ENCODE peak calls at places on chromosomes 13 and 19, in nine cellular contexts. One of them, this sample, is unnamed.

GRCh38 chr13:61954092-61954491 is 538.4 kb upstream of the PCDH20 start:
- DNase-seq in epithelial cell of esophagus: peak
- DNase-seq in stimulated activated CD8-positive, alpha-beta memory T cell treated with anti-CD3 and anti-CD28 coated beads, Interleukin-4, amount 100 ng/mL, for 4 hours: no peak
- DNase-seq in activated naive CD8-positive, alpha-beta T cell treated with anti-CD3 and anti-CD28 coated beads, Interleukin-2, amount 50 U/mL, for 24 hours: no peak
- DNase-seq in CD8-positive, alpha-beta memory T cell: no peak
- DNase-seq in AG04450: no peak
- DNase-seq in activated CD4-positive, alpha-beta memory T cell treated with anti-CD3 and anti-CD28 coated beads for 36 hours: no peak
- DNase-seq in GF-D8: peak
- DNase-seq in kidney epithelial cell: no peak
- DNase-seq in this sample: peak

GRCh38 chr19:33777351-33777750 is 19.3 kb upstream of the KCTD15 start:
- DNase-seq in GF-D8: no peak
- DNase-seq in CD8-positive, alpha-beta memory T cell: no peak
- DNase-seq in AG04450: no peak
- DNase-seq in activated CD4-positive, alpha-beta memory T cell treated with anti-CD3 and anti-CD28 coated beads for 36 hours: no peak
- DNase-seq in activated naive CD8-positive, alpha-beta T cell treated with anti-CD3 and anti-CD28 coated beads, Interleukin-2, amount 50 U/mL, for 24 hours: no peak
- DNase-seq in stimulated activated CD8-positive, alpha-beta memory T cell treated with anti-CD3 and anti-CD28 coated beads, Interleukin-4, amount 100 ng/mL, for 4 hours: no peak
- DNase-seq in kidney epithelial cell: no peak
- DNase-seq in epithelial cell of esophagus: no peak
- DNase-seq in this sample: no peak

GRCh38 chr13:82458169-82458568 is 1424.1 kb downstream of the SLITRK1 start:
- DNase-seq in activated naive CD8-positive, alpha-beta T cell treated with anti-CD3 and anti-CD28 coated beads, Interleukin-2, amount 50 U/mL, for 24 hours: no peak
- DNase-seq in kidney epithelial cell: no peak
- DNase-seq in AG04450: no peak
- DNase-seq in CD8-positive, alpha-beta memory T cell: no peak
- DNase-seq in stimulated activated CD8-positive, alpha-beta memory T cell treated with anti-CD3 and anti-CD28 coated beads, Interleukin-4, amount 100 ng/mL, for 4 hours: no peak
- DNase-seq in GF-D8: no peak
- DNase-seq in activated CD4-positive, alpha-beta memory T cell treated with anti-CD3 and anti-CD28 coated beads for 36 hours: no peak
- DNase-seq in epithelial cell of esophagus: no peak
- DNase-seq in this sample: peak

GRCh38 chr13:31545616-31546015 is 193.7 kb upstream of the RXFP2 start:
- DNase-seq in kidney epithelial cell: no peak
- DNase-seq in activated CD4-positive, alpha-beta memory T cell treated with anti-CD3 and anti-CD28 coated beads for 36 hours: no peak
- DNase-seq in GF-D8: no peak
- DNase-seq in activated naive CD8-positive, alpha-beta T cell treated with anti-CD3 and anti-CD28 coated beads, Interleukin-2, amount 50 U/mL, for 24 hours: no peak
- DNase-seq in stimulated activated CD8-positive, alpha-beta memory T cell treated with anti-CD3 and anti-CD28 coated beads, Interleukin-4, amount 100 ng/mL, for 4 hours: no peak
- DNase-seq in AG04450: no peak
- DNase-seq in CD8-positive, alpha-beta memory T cell: no peak
- DNase-seq in epithelial cell of esophagus: no peak
- DNase-seq in this sample: peak

GRCh38 chr13:63048648-63049047 is 1633.0 kb upstream of the PCDH20 start:
- DNase-seq in AG04450: no peak
- DNase-seq in GF-D8: no peak
- DNase-seq in activated naive CD8-positive, alpha-beta T cell treated with anti-CD3 and anti-CD28 coated beads, Interleukin-2, amount 50 U/mL, for 24 hours: no peak
- DNase-seq in CD8-positive, alpha-beta memory T cell: no peak
- DNase-seq in stimulated activated CD8-positive, alpha-beta memory T cell treated with anti-CD3 and anti-CD28 coated beads, Interleukin-4, amount 100 ng/mL, for 4 hours: no peak
- DNase-seq in epithelial cell of esophagus: no peak
- DNase-seq in kidney epithelial cell: no peak
- DNase-seq in activated CD4-positive, alpha-beta memory T cell treated with anti-CD3 and anti-CD28 coated beads for 36 hours: no peak
- DNase-seq in this sample: no peak

GRCh38 chr19:4320419-4320818 is 16.0 kb downstream of the FSD1 start:
- DNase-seq in AG04450: no peak
- DNase-seq in stimulated activated CD8-positive, alpha-beta memory T cell treated with anti-CD3 and anti-CD28 coated beads, Interleukin-4, amount 100 ng/mL, for 4 hours: no peak
- DNase-seq in activated naive CD8-positive, alpha-beta T cell treated with anti-CD3 and anti-CD28 coated beads, Interleukin-2, amount 50 U/mL, for 24 hours: no peak
- DNase-seq in activated CD4-positive, alpha-beta memory T cell treated with anti-CD3 and anti-CD28 coated beads for 36 hours: no peak
- DNase-seq in kidney epithelial cell: no peak
- DNase-seq in CD8-positive, alpha-beta memory T cell: no peak
- DNase-seq in GF-D8: no peak
- DNase-seq in epithelial cell of esophagus: no peak
- DNase-seq in this sample: no peak

GRCh38 chr19:16654151-16654550 is 5.8 kb downstream of the SMIM7 start:
- DNase-seq in GF-D8: no peak
- DNase-seq in CD8-positive, alpha-beta memory T cell: no peak
- DNase-seq in activated CD4-positive, alpha-beta memory T cell treated with anti-CD3 and anti-CD28 coated beads for 36 hours: no peak
- DNase-seq in AG04450: no peak
- DNase-seq in stimulated activated CD8-positive, alpha-beta memory T cell treated with anti-CD3 and anti-CD28 coated beads, Interleukin-4, amount 100 ng/mL, for 4 hours: no peak
- DNase-seq in kidney epithelial cell: no peak
- DNase-seq in epithelial cell of esophagus: peak
- DNase-seq in activated naive CD8-positive, alpha-beta T cell treated with anti-CD3 and anti-CD28 coated beads, Interleukin-2, amount 50 U/mL, for 24 hours: no peak
- DNase-seq in this sample: peak

GRCh38 chr13:106230450-106230849 is 305.0 kb downstream of the EFNB2 start:
- DNase-seq in stimulated activated CD8-positive, alpha-beta memory T cell treated with anti-CD3 and anti-CD28 coated beads, Interleukin-4, amount 100 ng/mL, for 4 hours: no peak
- DNase-seq in AG04450: peak
- DNase-seq in GF-D8: no peak
- DNase-seq in activated naive CD8-positive, alpha-beta T cell treated with anti-CD3 and anti-CD28 coated beads, Interleukin-2, amount 50 U/mL, for 24 hours: no peak
- DNase-seq in CD8-positive, alpha-beta memory T cell: no peak
- DNase-seq in epithelial cell of esophagus: peak
- DNase-seq in kidney epithelial cell: no peak
- DNase-seq in activated CD4-positive, alpha-beta memory T cell treated with anti-CD3 and anti-CD28 coated beads for 36 hours: no peak
- DNase-seq in this sample: peak

GRCh38 chr19:4829001-4829712 is 2.4 kb downstream of the TICAM1 start:
- DNase-seq in activated CD4-positive, alpha-beta memory T cell treated with anti-CD3 and anti-CD28 coated beads for 36 hours: no peak
- DNase-seq in AG04450: no peak
- DNase-seq in CD8-positive, alpha-beta memory T cell: peak
- DNase-seq in activated naive CD8-positive, alpha-beta T cell treated with anti-CD3 and anti-CD28 coated beads, Interleukin-2, amount 50 U/mL, for 24 hours: no peak
- DNase-seq in stimulated activated CD8-positive, alpha-beta memory T cell treated with anti-CD3 and anti-CD28 coated beads, Interleukin-4, amount 100 ng/mL, for 4 hours: no peak
- DNase-seq in GF-D8: peak
- DNase-seq in epithelial cell of esophagus: no peak
- DNase-seq in kidney epithelial cell: no peak
- DNase-seq in this sample: no peak

GRCh38 chr19:48543121-48543710 is 8.8 kb upstream of the SULT2B1 start:
- DNase-seq in stimulated activated CD8-positive, alpha-beta memory T cell treated with anti-CD3 and anti-CD28 coated beads, Interleukin-4, amount 100 ng/mL, for 4 hours: no peak
- DNase-seq in epithelial cell of esophagus: peak
- DNase-seq in AG04450: no peak
- DNase-seq in CD8-positive, alpha-beta memory T cell: no peak
- DNase-seq in kidney epithelial cell: no peak
- DNase-seq in activated naive CD8-positive, alpha-beta T cell treated with anti-CD3 and anti-CD28 coated beads, Interleukin-2, amount 50 U/mL, for 24 hours: no peak
- DNase-seq in activated CD4-positive, alpha-beta memory T cell treated with anti-CD3 and anti-CD28 coated beads for 36 hours: no peak
- DNase-seq in GF-D8: no peak
- DNase-seq in this sample: peak

GRCh38 chr19:15701757-15702589 is 25.9 kb upstream of the OR10H2 start:
- DNase-seq in epithelial cell of esophagus: peak
- DNase-seq in activated naive CD8-positive, alpha-beta T cell treated with anti-CD3 and anti-CD28 coated beads, Interleukin-2, amount 50 U/mL, for 24 hours: no peak
- DNase-seq in activated CD4-positive, alpha-beta memory T cell treated with anti-CD3 and anti-CD28 coated beads for 36 hours: no peak
- DNase-seq in CD8-positive, alpha-beta memory T cell: no peak
- DNase-seq in AG04450: no peak
- DNase-seq in stimulated activated CD8-positive, alpha-beta memory T cell treated with anti-CD3 and anti-CD28 coated beads, Interleukin-4, amount 100 ng/mL, for 4 hours: no peak
- DNase-seq in kidney epithelial cell: no peak
- DNase-seq in GF-D8: no peak
- DNase-seq in this sample: no peak